ENCODE peak calls at places on chromosomes 4 and X, in six cellular contexts. D, N, W, C, U and O are unnamed samples. For H3K27me3, the result is how much of the 10 kb centered on the place peaks cover.

GRCh38 chrX:1466971-1467561 is 14.4 kb upstream of the ASMTL start:
- DNase-seq in C (no peak), D (no peak), W (no peak), N (peak), U (peak), O (no peak)

GRCh38 chr4:61841710-61842109 is 641.6 kb downstream of the ADGRL3 start:
- DNase-seq in N (no peak), W (no peak), D (no peak), C (no peak), U (no peak), O (peak)

GRCh38 chr4:40422309-40422708 is 87.2 kb downstream of the CHRNA9 start:
- DNase-seq in N (no peak), C (no peak), D (no peak), W (no peak), U (no peak), O (no peak)

GRCh38 chr4:128427832-128428366 is 140.3 kb upstream of the PGRMC2 start:
- DNase-seq in N (peak), U (peak), D (peak), W (peak), C (no peak), O (peak)

GRCh38 chrX:39000802-39001201 is 199.5 kb downstream of the MID1IP1 start:
- DNase-seq in N (no peak), U (no peak), W (peak), C (no peak), D (peak), O (peak)

GRCh38 chr4:81454498-81454897 is 17.2 kb downstream of the RASGEF1B start:
- DNase-seq in C (no peak), W (peak), U (peak), D (no peak), N (no peak), O (no peak)

GRCh38 chrX:15214614-15215013 is 55.3 kb downstream of the ASB9 start:
- DNase-seq in U (no peak), N (no peak), C (no peak), D (no peak), W (peak), O (no peak)

GRCh38 chrX:118519411-118520205 is 24.0 kb downstream of the DOCK11 start:
- DNase-seq in W (peak), C (no peak), N (no peak), U (no peak), D (no peak), O (peak)

GRCh38 chr4:167428172-167428571 is 193.9 kb upstream of the SPOCK3 start:
- DNase-seq in U (no peak), C (no peak), D (no peak), W (no peak), N (no peak), O (peak)

GRCh38 chrX:40938418-40938817 is 146.8 kb upstream of the USP9X start:
- DNase-seq in W (peak), N (no peak), D (no peak), C (no peak), U (no peak), O (peak)

GRCh38 chrX:152943826-152944225 is 46.0 kb downstream of the ZNF185 start:
- DNase-seq in N (no peak), U (no peak), W (no peak), D (no peak), C (no peak), O (no peak)

GRCh38 chrX:108270280-108270679 is 167.9 kb downstream of the COL4A6 start:
- DNase-seq in U (no peak), N (no peak), W (no peak), C (no peak), D (no peak), O (no peak)

GRCh38 chr4:80201326-80202151 is 4.2 kb downstream of the PRDM8 start:
- DNase-seq in C (no peak), U (no peak), N (peak), D (no peak), W (no peak), O (peak)

GRCh38 chr4:80204433-80204832 is 7.1 kb downstream of the PRDM8 start:
- DNase-seq in W (no peak), C (no peak), N (no peak), D (no peak), U (no peak), O (no peak)

GRCh38 chr4:80202784-80203553 is 5.7 kb downstream of the PRDM8 start:
- DNase-seq in W (no peak), C (no peak), N (peak), U (no peak), D (no peak), O (peak)

GRCh38 chr4:80199947-80200346 is 2.6 kb downstream of the PRDM8 start:
- DNase-seq in W (no peak), C (no peak), D (no peak), N (no peak), U (no peak), O (no peak)

GRCh38 chr4:80202190-80202711 is 4.9 kb downstream of the PRDM8 start:
- DNase-seq in C (no peak), U (peak), D (no peak), N (peak), W (peak), O (peak)
- H3K9ac ChIP-seq in C (peak), U (peak), D (no peak), N (no peak), W (no peak), O (peak)

DNA sequence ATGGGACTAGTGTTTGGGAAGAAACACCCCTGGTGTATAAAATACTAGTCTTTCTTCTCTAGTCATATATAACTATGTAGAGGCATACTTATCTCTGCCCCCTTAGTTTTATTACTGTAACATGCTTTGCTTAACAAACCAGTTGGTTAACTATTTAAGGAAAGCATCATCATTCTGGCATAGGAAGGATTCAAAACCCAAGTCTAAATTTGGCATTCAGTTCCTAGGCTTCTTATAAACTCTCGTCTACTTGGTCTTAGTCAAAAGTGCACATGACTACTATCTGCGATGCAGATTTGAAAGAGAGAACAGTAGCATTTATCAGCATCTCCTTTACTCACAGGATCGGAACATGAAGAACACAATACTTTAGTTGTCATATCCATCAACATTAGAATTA is 111.3 kb downstream of the MFAP3L start:
- DNase-seq in C (no peak), W (no peak), N (no peak), D (no peak), U (no peak), O (no peak)
- H3K27me3 ChIP-seq in C (under half), W (under half), N (under half), D (under half), U (under half), O (under half)

GRCh38 chrX:23035493-23035892 is 35.7 kb downstream of the DDX53 start:
- DNase-seq in N (peak), C (no peak), D (no peak), U (no peak), W (no peak), O (no peak)
- H3K9ac ChIP-seq in N (no peak), C (no peak), D (no peak), U (no peak), W (no peak), O (no peak)

GRCh38 chrX:71617742-71618141 is 569 bp downstream of the CXCR3 start:
- DNase-seq in U (no peak), W (no peak), D (no peak), N (no peak), C (no peak), O (no peak)

GRCh38 chrX:71616672-71617529 is 1.4 kb downstream of the CXCR3 start:
- DNase-seq in N (peak), W (no peak), D (peak), U (peak), C (no peak), O (no peak)

GRCh38 chrX:71615056-71615455 is 3.3 kb downstream of the CXCR3 start:
- DNase-seq in W (no peak), D (no peak), C (no peak), U (no peak), N (no peak), O (no peak)

GRCh38 chrX:71618303-71618721 is at the start of gene CXCR3:
- DNase-seq in U (no peak), D (no peak), N (no peak), W (no peak), C (peak), O (no peak)

GRCh38 chrX:71615954-71616353 is 2.4 kb downstream of the CXCR3 start:
- DNase-seq in N (no peak), U (no peak), W (no peak), D (no peak), C (no peak), O (no peak)
- H3K27me3 ChIP-seq in N (under half), U (under half), W (under half), D (under half), C (under half), O (under half)